ENCODE peak calls at places on chromosome 12, in ten cellular contexts. Z is dorsolateral prefrontal cortex; D is right lobe of liver; J is T-helper 2 cell; U is activated CD8-positive, alpha-beta memory T cell treated with anti-CD3 and anti-CD28 coated beads for 4 hours; B is NCI-H774; W is transverse colon; Q is stomach; O is GM04504; R is activated CD8-positive, alpha-beta T cell treated with anti-CD3 and anti-CD28 coated beads, Interleukin-2, amount 10 ng/mL, durations not matched to agents 7 days and 5 days. S is an unnamed sample.

GRCh38 chr12:94207467-94208432 is 59.4 kb downstream of the PLXNC1 start:
- DNase-seq in O (no peak), Q (no peak), W (peak), D (no peak), B (no peak), U (no peak), Z (no peak), J (peak), R (peak), S (peak)

GRCh38 chr12:49220972-49221371 is 32.1 kb upstream of the TUBA1A start:
- DNase-seq in Q (no peak), D (no peak), W (no peak), Z (no peak), U (no peak), J (no peak), B (no peak), O (no peak), R (no peak), S (no peak)

GRCh38 chr12:88579941-88580871 is at the start of gene KITLG:
- DNase-seq in J (no peak), Q (peak), W (peak), D (peak), U (no peak), R (peak), Z (peak), B (peak), O (peak), S (peak)

GRCh38 chr12:123532808-123533649 is 490 bp downstream of the RILPL1 start:
- DNase-seq in O (no peak), W (peak), D (peak), J (no peak), R (peak), Q (peak), Z (no peak), U (no peak), B (peak), S (peak)

GRCh38 chr12:92363295-92364146 is 217.9 kb upstream of the BTG1 start:
- DNase-seq in U (peak), J (peak), D (no peak), W (peak), Z (no peak), Q (no peak), O (no peak), B (no peak), R (peak), S (peak)

GRCh38 chr12:3142386-3142785 is 65.2 kb downstream of the TSPAN9 start:
- DNase-seq in R (no peak), J (no peak), U (no peak), W (no peak), Z (no peak), B (peak), Q (no peak), O (no peak), D (no peak), S (no peak)

GRCh38 chr12:91414636-91415035 is 232.0 kb upstream of the DCN start:
- DNase-seq in Q (no peak), R (no peak), Z (no peak), B (no peak), O (no peak), J (no peak), U (no peak), W (no peak), D (no peak), S (no peak)

GRCh38 chr12:32501835-32502333 is 102.5 kb downstream of the FGD4 start:
- DNase-seq in Q (peak), U (no peak), Z (no peak), B (peak), O (peak), D (no peak), W (no peak), R (no peak), J (no peak), S (no peak)

GRCh38 chr12:30330565-30330964 is 365.1 kb downstream of the IPO8 start:
- DNase-seq in J (no peak), Z (no peak), D (no peak), R (no peak), Q (no peak), U (no peak), O (no peak), W (no peak), B (no peak), S (no peak)

GRCh38 chr12:108575199-108575912 is 13.0 kb downstream of the ISCU start:
- DNase-seq in Z (no peak), W (peak), R (peak), O (no peak), B (no peak), U (no peak), J (no peak), D (peak), Q (no peak), S (no peak)

GRCh38 chr12:54033106-54033979 is 493 bp downstream of the HOXC5 start:
- DNase-seq in B (no peak), U (no peak), W (no peak), D (no peak), R (no peak), Z (no peak), J (no peak), O (peak), Q (peak), S (no peak)

GRCh38 chr12:754238-754816 is 1.9 kb downstream of the WNK1 start:
- DNase-seq in Q (no peak), B (no peak), W (no peak), D (peak), Z (no peak), U (no peak), J (peak), R (peak), O (no peak), S (no peak)

GRCh38 chr12:12803186-12803585 is 10.0 kb upstream of the DDX47 start:
- DNase-seq in Z (no peak), O (no peak), Q (peak), R (peak), B (peak), U (no peak), J (no peak), W (peak), D (no peak), S (peak)

GRCh38 chr12:46064548-46064947 is 74.2 kb upstream of the SCAF11 start:
- DNase-seq in U (no peak), Q (no peak), D (no peak), B (no peak), W (no peak), O (no peak), R (no peak), Z (no peak), J (no peak), S (no peak)

GRCh38 chr12:120481022-120481767 is 11.6 kb upstream of the SRSF9 start:
- DNase-seq in U (no peak), O (no peak), J (peak), Q (no peak), W (no peak), B (no peak), D (no peak), Z (no peak), R (no peak), S (no peak)

GRCh38 chr12:132404435-132404855 is 75.1 kb upstream of the GALNT9 start:
- DNase-seq in R (no peak), W (no peak), J (no peak), O (no peak), U (no peak), B (no peak), D (no peak), Z (no peak), Q (no peak), S (no peak)

GRCh38 chr12:15625075-15625474 is 164.1 kb downstream of the EPS8 start:
- DNase-seq in B (no peak), U (no peak), Z (no peak), D (no peak), W (no peak), J (no peak), O (no peak), Q (no peak), R (no peak), S (no peak)

GRCh38 chr12:121274036-121274763 is 22.3 kb downstream of the CAMKK2 start:
- DNase-seq in J (no peak), D (no peak), Q (no peak), B (no peak), U (no peak), W (no peak), R (no peak), O (no peak), Z (no peak), S (no peak)

GRCh38 chr12:30417697-30418231 is 277.9 kb downstream of the IPO8 start:
- DNase-seq in U (no peak), W (peak), R (no peak), Z (no peak), B (no peak), J (no peak), D (no peak), O (peak), Q (no peak), S (no peak)

GRCh38 chr12:12147111-12147510 is 76.4 kb downstream of the BCL2L14 start:
- DNase-seq in B (no peak), U (no peak), Q (no peak), O (no peak), W (no peak), R (no peak), Z (no peak), D (no peak), J (no peak), S (no peak)

GRCh38 chr12:7118914-7119313 is 9.8 kb downstream of the RBP5 start:
- DNase-seq in J (no peak), Q (no peak), W (no peak), O (no peak), U (no peak), B (no peak), R (no peak), Z (no peak), D (peak), S (no peak)

GRCh38 chr12:111773801-111774551 is 7.2 kb downstream of the ALDH2 start:
- DNase-seq in D (peak), O (peak), R (no peak), U (no peak), Z (no peak), W (peak), B (peak), Q (peak), J (no peak), S (no peak)

GRCh38 chr12:43921666-43922337 is 85.9 kb downstream of the TMEM117 start:
- DNase-seq in O (peak), R (no peak), W (no peak), B (no peak), D (no peak), Q (no peak), J (no peak), Z (no peak), U (no peak), S (no peak)

GRCh38 chr12:101051151-101051550 is 158.9 kb downstream of the SLC5A8 start:
- DNase-seq in J (no peak), R (no peak), O (peak), D (no peak), U (no peak), Q (no peak), Z (no peak), B (no peak), W (no peak), S (no peak)

GRCh38 chr12:99200711-99201384 is 446.7 kb upstream of the GARIN6 start:
- DNase-seq in D (no peak), R (no peak), W (no peak), J (no peak), Q (no peak), Z (no peak), U (no peak), B (no peak), O (no peak), S (no peak)

GRCh38 chr12:9798008-9798619 is 29.2 kb upstream of the KLRF1 start:
- DNase-seq in Q (peak), O (peak), R (peak), U (peak), B (peak), J (peak), D (no peak), W (peak), Z (no peak), S (peak)

GRCh38 chr12:57708296-57708695 is 14.4 kb downstream of the OS9 start:
- DNase-seq in U (no peak), B (no peak), R (peak), O (no peak), Q (no peak), J (no peak), W (no peak), Z (no peak), D (no peak), S (no peak)

GRCh38 chr12:9869307-9870161 is at the start of gene CLEC2B:
- DNase-seq in J (peak), W (no peak), D (no peak), U (no peak), O (peak), R (peak), Q (no peak), Z (no peak), B (no peak), S (peak)

GRCh38 chr12:77924703-77925102 is 94.0 kb downstream of the NAV3 start:
- DNase-seq in W (no peak), U (no peak), B (no peak), Q (no peak), O (no peak), J (no peak), R (no peak), Z (no peak), D (no peak), S (no peak)

GRCh38 chr12:129186952-129187351 is 333.7 kb downstream of the GLT1D1 start:
- DNase-seq in B (no peak), J (no peak), R (no peak), U (no peak), D (no peak), O (no peak), Z (no peak), Q (no peak), W (no peak), S (no peak)

GRCh38 chr12:123097521-123098084 is 53.3 kb downstream of the PITPNM2 start:
- DNase-seq in B (no peak), O (no peak), J (no peak), Z (no peak), U (no peak), D (peak), Q (peak), R (no peak), W (no peak), S (no peak)

GRCh38 chr12:54147186-54147585 is 41.6 kb downstream of the SMUG1 start:
- DNase-seq in D (no peak), R (no peak), U (no peak), B (no peak), J (no peak), Q (peak), O (no peak), W (no peak), Z (no peak), S (no peak)

GRCh38 chr12:108697905-108698304 is 33.4 kb downstream of the CORO1C start:
- DNase-seq in D (no peak), W (no peak), O (no peak), J (no peak), Q (no peak), B (no peak), U (no peak), Z (no peak), R (no peak), S (no peak)

GRCh38 chr12:15227004-15227679 is 5.9 kb upstream of the RERG start:
- DNase-seq in W (peak), O (no peak), D (peak), R (peak), J (no peak), Q (peak), Z (no peak), U (no peak), B (peak), S (no peak)

GRCh38 chr12:132495629-132496207 is 5.8 kb downstream of the FBRSL1 start:
- DNase-seq in R (no peak), W (no peak), O (no peak), D (no peak), Q (no peak), Z (no peak), B (no peak), J (no peak), U (no peak), S (no peak)

GRCh38 chr12:121494093-121494787 is 86.6 kb downstream of the KDM2B start:
- DNase-seq in B (no peak), W (peak), R (peak), U (peak), O (no peak), Q (peak), Z (peak), J (peak), D (no peak), S (peak)